ENCODE peak calls at places on chromosome 1, in eight cellular contexts. G is germinal center; E is stimulated activated CD8-positive, alpha-beta memory T cell treated with anti-CD3 and anti-CD28 coated beads, Interleukin-4, amount 100 ng/mL, for 24 hours; T is left ventricle myocardium inferior; Q is WERI-Rb-1; K is B cell; U is GM03348; Y is M059J. S is an unnamed sample.

GRCh38 chr1:21650400-21650799 is 18.8 kb downstream of the RAP1GAP start:
- DNase-seq in G (no peak), E (no peak), T (no peak), Q (no peak), K (no peak), U (no peak), Y (no peak), S (no peak)

GRCh38 chr1:48761411-48761810 is 15.3 kb downstream of the BEND5 start:
- DNase-seq in G (no peak), E (no peak), T (no peak), Q (no peak), K (no peak), U (no peak), Y (peak), S (no peak)

GRCh38 chr1:72526926-72527325 is 244.6 kb upstream of the NEGR1 start:
- DNase-seq in G (no peak), E (no peak), T (no peak), Q (no peak), K (no peak), U (no peak), Y (peak), S (peak)

GRCh38 chr1:108830119-108831008 is 26.5 kb downstream of the AKNAD1 start:
- DNase-seq in G (no peak), E (no peak), T (peak), Q (no peak), K (no peak), U (peak), Y (peak), S (peak)

GRCh38 chr1:53681647-53682368 is 57.2 kb downstream of the GLIS1 start:
- DNase-seq in G (peak), E (peak), T (peak), Q (peak), K (no peak), U (no peak), Y (peak), S (no peak)

GRCh38 chr1:53559854-53560571 is 100.8 kb downstream of the DMRTB1 start:
- DNase-seq in G (no peak), E (no peak), T (no peak), Q (no peak), K (no peak), U (no peak), Y (no peak), S (no peak)

GRCh38 chr1:223628233-223628632 is 37.3 kb downstream of the CAPN8 start:
- DNase-seq in G (peak), E (peak), T (peak), Q (peak), K (no peak), U (peak), Y (peak), S (peak)

GRCh38 chr1:227776277-227776676 is 39.2 kb upstream of the PRSS38 start:
- DNase-seq in G (no peak), E (no peak), T (no peak), Q (no peak), K (no peak), U (peak), Y (peak), S (peak)

GRCh38 chr1:83011270-83011669 is 987.7 kb downstream of the TTLL7 start:
- DNase-seq in G (no peak), E (no peak), T (no peak), Q (no peak), K (no peak), U (no peak), Y (no peak), S (no peak)

GRCh38 chr1:178262101-178262500 is 168.2 kb downstream of the RASAL2 start:
- DNase-seq in G (no peak), E (no peak), T (no peak), Q (no peak), K (no peak), U (no peak), Y (peak), S (peak)

GRCh38 chr1:31198150-31198549 is 41.5 kb downstream of the NKAIN1 start:
- DNase-seq in G (no peak), E (no peak), T (no peak), Q (no peak), K (no peak), U (no peak), Y (peak), S (no peak)

GRCh38 chr1:209190591-209191241 is 392.8 kb upstream of the CAMK1G start:
- DNase-seq in G (peak), E (no peak), T (no peak), Q (peak), K (no peak), U (peak), Y (peak), S (peak)

S was measured in EL.